ENCODE peak calls at places on chromosomes 5 and 9, in six cellular contexts. One of them, this sample, is unnamed.
A peak's percentile ranks its signal among the peaks of the same experiment; 100 is the strongest.

GRCh38 chr5:77087484-77088291 is 603 bp upstream of the ZBED3 start:
- DNase-seq in CD4-positive, CD25-positive, alpha-beta regulatory T cell: no peak
- DNase-seq in stomach: peak; percentile 66
- DNase-seq in CD8-positive, alpha-beta T cell: no peak
- DNase-seq in lower lobe of right lung: peak; percentile 78
- DNase-seq in adrenal gland: peak; percentile 29
- DNase-seq in this sample: no peak

GRCh38 chr9:2355594-2355993 is 266.0 kb upstream of the VLDLR start:
- DNase-seq in CD4-positive, CD25-positive, alpha-beta regulatory T cell: no peak
- DNase-seq in stomach: no peak
- DNase-seq in CD8-positive, alpha-beta T cell: no peak
- DNase-seq in lower lobe of right lung: no peak
- DNase-seq in adrenal gland: no peak
- DNase-seq in this sample: no peak

GRCh38 chr5:65035212-65036206 is 266.8 kb downstream of the CWC27 start:
- DNase-seq in CD4-positive, CD25-positive, alpha-beta regulatory T cell: peak; percentile 74
- DNase-seq in stomach: peak; percentile 87
- DNase-seq in CD8-positive, alpha-beta T cell: peak; percentile 62
- DNase-seq in lower lobe of right lung: peak; percentile 91
- DNase-seq in adrenal gland: peak; percentile 92
- DNase-seq in this sample: peak; percentile 89

GRCh38 chr5:139561655-139562451 is 714 bp downstream of the UBE2D2 start:
- DNase-seq in CD4-positive, CD25-positive, alpha-beta regulatory T cell: no peak
- DNase-seq in stomach: peak; percentile 42
- DNase-seq in CD8-positive, alpha-beta T cell: no peak
- DNase-seq in lower lobe of right lung: peak; percentile 68
- DNase-seq in adrenal gland: peak; percentile 40
- DNase-seq in this sample: peak; percentile 42

GRCh38 chr9:126721531-126722098 is 83.2 kb upstream of the ZBTB43 start:
- DNase-seq in CD4-positive, CD25-positive, alpha-beta regulatory T cell: no peak
- DNase-seq in stomach: no peak
- DNase-seq in CD8-positive, alpha-beta T cell: peak; percentile 24
- DNase-seq in lower lobe of right lung: no peak
- DNase-seq in adrenal gland: peak; percentile 38
- DNase-seq in this sample: peak; percentile 51

GRCh38 chr5:65262094-65262493 is 219.6 kb downstream of the ADAMTS6 start:
- DNase-seq in CD4-positive, CD25-positive, alpha-beta regulatory T cell: no peak
- DNase-seq in stomach: no peak
- DNase-seq in CD8-positive, alpha-beta T cell: no peak
- DNase-seq in lower lobe of right lung: no peak
- DNase-seq in adrenal gland: peak; percentile 10
- DNase-seq in this sample: no peak

GRCh38 chr5:53785924-53786323 is 225.5 kb downstream of the NDUFS4 start:
- DNase-seq in CD4-positive, CD25-positive, alpha-beta regulatory T cell: no peak
- DNase-seq in stomach: no peak
- DNase-seq in CD8-positive, alpha-beta T cell: no peak
- DNase-seq in lower lobe of right lung: no peak
- DNase-seq in adrenal gland: no peak
- DNase-seq in this sample: no peak

GRCh38 chr9:84216151-84216550 is 124.4 kb downstream of the SLC28A3 start:
- DNase-seq in CD4-positive, CD25-positive, alpha-beta regulatory T cell: no peak
- DNase-seq in stomach: no peak
- DNase-seq in CD8-positive, alpha-beta T cell: no peak
- DNase-seq in lower lobe of right lung: no peak
- DNase-seq in adrenal gland: peak; percentile 9
- DNase-seq in this sample: no peak

GRCh38 chr9:78668148-78668825 is 371.4 kb downstream of the PSAT1 start:
- DNase-seq in CD4-positive, CD25-positive, alpha-beta regulatory T cell: no peak
- DNase-seq in stomach: no peak
- DNase-seq in CD8-positive, alpha-beta T cell: no peak
- DNase-seq in lower lobe of right lung: no peak
- DNase-seq in adrenal gland: no peak
- DNase-seq in this sample: no peak

GRCh38 chr5:74673011-74673790 is 11.8 kb upstream of the HEXB start:
- DNase-seq in CD4-positive, CD25-positive, alpha-beta regulatory T cell: no peak
- DNase-seq in stomach: no peak
- DNase-seq in CD8-positive, alpha-beta T cell: no peak
- DNase-seq in lower lobe of right lung: no peak
- DNase-seq in adrenal gland: peak; percentile 30
- DNase-seq in this sample: no peak

GRCh38 chr9:118674942-118675341 is 694.3 kb downstream of the BRINP1 start:
- DNase-seq in CD4-positive, CD25-positive, alpha-beta regulatory T cell: no peak
- DNase-seq in stomach: no peak
- DNase-seq in CD8-positive, alpha-beta T cell: no peak
- DNase-seq in lower lobe of right lung: no peak
- DNase-seq in adrenal gland: no peak
- DNase-seq in this sample: no peak

GRCh38 chr9:84697494-84698114 is 28.1 kb downstream of the NTRK2 start:
- DNase-seq in CD4-positive, CD25-positive, alpha-beta regulatory T cell: no peak
- DNase-seq in stomach: peak; percentile 67
- DNase-seq in CD8-positive, alpha-beta T cell: peak; percentile 1
- DNase-seq in lower lobe of right lung: peak; percentile 75
- DNase-seq in adrenal gland: peak; percentile 64
- DNase-seq in this sample: peak; percentile 81

GRCh38 chr5:67010684-67011409 is 185.8 kb downstream of the CD180 start:
- DNase-seq in CD4-positive, CD25-positive, alpha-beta regulatory T cell: no peak
- DNase-seq in stomach: no peak
- DNase-seq in CD8-positive, alpha-beta T cell: no peak
- DNase-seq in lower lobe of right lung: no peak
- DNase-seq in adrenal gland: peak; percentile 76
- DNase-seq in this sample: no peak

GRCh38 chr5:119022017-119022745 is 33.8 kb upstream of the DTWD2 start:
- DNase-seq in CD4-positive, CD25-positive, alpha-beta regulatory T cell: no peak
- DNase-seq in stomach: no peak
- DNase-seq in CD8-positive, alpha-beta T cell: no peak
- DNase-seq in lower lobe of right lung: no peak
- DNase-seq in adrenal gland: no peak
- DNase-seq in this sample: no peak

GRCh38 chr9:83456226-83456625 is 82.0 kb downstream of the FRMD3 start:
- DNase-seq in CD4-positive, CD25-positive, alpha-beta regulatory T cell: no peak
- DNase-seq in stomach: no peak
- DNase-seq in CD8-positive, alpha-beta T cell: no peak
- DNase-seq in lower lobe of right lung: no peak
- DNase-seq in adrenal gland: no peak
- DNase-seq in this sample: no peak

GRCh38 chr5:172910828-172911627 is 48.2 kb upstream of the RPL26L1 start:
- DNase-seq in CD4-positive, CD25-positive, alpha-beta regulatory T cell: no peak
- DNase-seq in stomach: peak; percentile 55
- DNase-seq in CD8-positive, alpha-beta T cell: no peak
- DNase-seq in lower lobe of right lung: peak; percentile 83
- DNase-seq in adrenal gland: peak; percentile 97
- DNase-seq in this sample: peak; percentile 72

GRCh38 chr5:25006734-25007133 is 362.0 kb upstream of the CDH10 start:
- DNase-seq in CD4-positive, CD25-positive, alpha-beta regulatory T cell: no peak
- DNase-seq in stomach: no peak
- DNase-seq in CD8-positive, alpha-beta T cell: no peak
- DNase-seq in lower lobe of right lung: no peak
- DNase-seq in adrenal gland: no peak
- DNase-seq in this sample: no peak

GRCh38 chr5:76402880-76403712 is at the start of gene IQGAP2:
- DNase-seq in CD4-positive, CD25-positive, alpha-beta regulatory T cell: peak; percentile 70
- DNase-seq in stomach: peak; percentile 83
- DNase-seq in CD8-positive, alpha-beta T cell: peak; percentile 73
- DNase-seq in lower lobe of right lung: peak; percentile 83
- DNase-seq in adrenal gland: peak; percentile 82
- DNase-seq in this sample: peak; percentile 89

GRCh38 chr5:142959683-142960308 is 189.6 kb downstream of the ARHGAP26 start:
- DNase-seq in CD4-positive, CD25-positive, alpha-beta regulatory T cell: no peak
- DNase-seq in stomach: no peak
- DNase-seq in CD8-positive, alpha-beta T cell: no peak
- DNase-seq in lower lobe of right lung: no peak
- DNase-seq in adrenal gland: no peak
- DNase-seq in this sample: no peak

GRCh38 chr5:145294321-145294720 is 540.8 kb downstream of the PRELID2 start:
- DNase-seq in CD4-positive, CD25-positive, alpha-beta regulatory T cell: no peak
- DNase-seq in stomach: no peak
- DNase-seq in CD8-positive, alpha-beta T cell: no peak
- DNase-seq in lower lobe of right lung: no peak
- DNase-seq in adrenal gland: no peak
- DNase-seq in this sample: no peak

GRCh38 chr5:57684299-57684702 is 201.7 kb upstream of the ACTBL2 start:
- DNase-seq in CD4-positive, CD25-positive, alpha-beta regulatory T cell: no peak
- DNase-seq in stomach: no peak
- DNase-seq in CD8-positive, alpha-beta T cell: no peak
- DNase-seq in lower lobe of right lung: no peak
- DNase-seq in adrenal gland: no peak
- DNase-seq in this sample: no peak

DNA sequence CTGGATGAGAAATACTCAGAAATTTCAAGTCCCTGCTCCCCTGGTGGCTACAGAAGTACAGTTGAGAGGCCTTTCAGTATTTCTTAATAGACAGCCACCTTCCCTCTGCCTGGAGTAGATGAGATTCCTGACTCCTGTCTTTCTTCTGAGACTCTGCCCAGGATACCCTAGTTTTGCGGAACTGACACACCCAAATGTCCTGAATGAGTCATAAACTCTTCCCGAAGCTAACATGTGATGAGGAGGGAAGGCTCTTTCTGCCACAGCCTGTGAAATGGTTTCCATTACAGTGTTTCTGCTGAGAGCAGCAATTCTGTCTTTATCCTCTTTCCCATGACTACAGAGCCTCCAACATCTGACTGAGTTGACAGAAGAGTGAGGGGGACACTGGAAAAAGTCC is 52.7 kb upstream of the TNC start:
- DNase-seq in CD4-positive, CD25-positive, alpha-beta regulatory T cell: no peak
- DNase-seq in stomach: no peak
- DNase-seq in CD8-positive, alpha-beta T cell: no peak
- DNase-seq in lower lobe of right lung: no peak
- DNase-seq in adrenal gland: no peak
- DNase-seq in this sample: no peak
- H3K27ac ChIP-seq in CD4-positive, CD25-positive, alpha-beta regulatory T cell: no peak overlapping the region
- H3K27ac ChIP-seq in stomach: no peak overlapping the region
- H3K27ac ChIP-seq in CD8-positive, alpha-beta T cell: no peak overlapping the region
- H3K27ac ChIP-seq in lower lobe of right lung: no peak overlapping the region
- H3K27ac ChIP-seq in adrenal gland: no peak overlapping the region
- H3K27ac ChIP-seq in this sample: no peak overlapping the region

DNA sequence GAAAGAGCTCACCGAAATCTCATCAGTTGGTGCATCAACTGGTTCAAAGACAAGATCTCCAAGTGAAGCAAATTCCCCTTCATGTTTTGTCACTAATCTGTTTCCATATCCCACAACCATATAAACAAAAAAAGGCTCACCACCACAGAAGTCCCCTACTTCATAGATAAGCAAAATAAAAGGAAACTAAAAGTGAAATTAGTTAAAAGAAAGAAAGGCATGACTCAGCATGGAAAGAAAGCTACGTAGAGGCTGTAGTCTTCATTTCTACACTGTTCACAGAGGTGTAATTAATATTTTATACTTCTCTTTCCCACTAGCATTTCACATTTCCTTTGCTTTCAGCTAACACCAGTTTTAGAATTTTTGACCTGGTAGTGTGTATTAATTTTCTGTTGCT is 208.0 kb downstream of the CYLC2 start:
- DNase-seq in CD4-positive, CD25-positive, alpha-beta regulatory T cell: no peak
- DNase-seq in stomach: no peak
- DNase-seq in CD8-positive, alpha-beta T cell: no peak
- DNase-seq in lower lobe of right lung: no peak
- DNase-seq in adrenal gland: no peak
- DNase-seq in this sample: no peak
- H3K9me3 ChIP-seq in CD4-positive, CD25-positive, alpha-beta regulatory T cell: no peaks in the 10 kb centered on the region
- H3K9me3 ChIP-seq in stomach: no peaks in the 10 kb centered on the region
- H3K9me3 ChIP-seq in CD8-positive, alpha-beta T cell: no peaks in the 10 kb centered on the region
- H3K9me3 ChIP-seq in lower lobe of right lung: no peaks in the 10 kb centered on the region
- H3K9me3 ChIP-seq in adrenal gland: no peaks in the 10 kb centered on the region
- H3K9me3 ChIP-seq in this sample: no peaks in the 10 kb centered on the region

GRCh38 chr5:116785101-116785500 is 210.5 kb upstream of the SEMA6A start:
- DNase-seq in CD4-positive, CD25-positive, alpha-beta regulatory T cell: no peak
- DNase-seq in stomach: no peak
- DNase-seq in CD8-positive, alpha-beta T cell: no peak
- DNase-seq in lower lobe of right lung: no peak
- DNase-seq in adrenal gland: no peak
- DNase-seq in this sample: no peak

GRCh38 chr5:116778015-116778414 is 203.4 kb upstream of the SEMA6A start:
- DNase-seq in CD4-positive, CD25-positive, alpha-beta regulatory T cell: no peak
- DNase-seq in stomach: no peak
- DNase-seq in CD8-positive, alpha-beta T cell: no peak
- DNase-seq in lower lobe of right lung: no peak
- DNase-seq in adrenal gland: no peak
- DNase-seq in this sample: no peak

GRCh38 chr5:116778611-116779010 is 204.0 kb upstream of the SEMA6A start:
- DNase-seq in CD4-positive, CD25-positive, alpha-beta regulatory T cell: no peak
- DNase-seq in stomach: no peak
- DNase-seq in CD8-positive, alpha-beta T cell: no peak
- DNase-seq in lower lobe of right lung: no peak
- DNase-seq in adrenal gland: no peak
- DNase-seq in this sample: no peak

GRCh38 chr5:116773926-116774325 is 199.3 kb upstream of the SEMA6A start:
- DNase-seq in CD4-positive, CD25-positive, alpha-beta regulatory T cell: no peak
- DNase-seq in stomach: no peak
- DNase-seq in CD8-positive, alpha-beta T cell: no peak
- DNase-seq in lower lobe of right lung: no peak
- DNase-seq in adrenal gland: no peak
- DNase-seq in this sample: no peak

DNA sequence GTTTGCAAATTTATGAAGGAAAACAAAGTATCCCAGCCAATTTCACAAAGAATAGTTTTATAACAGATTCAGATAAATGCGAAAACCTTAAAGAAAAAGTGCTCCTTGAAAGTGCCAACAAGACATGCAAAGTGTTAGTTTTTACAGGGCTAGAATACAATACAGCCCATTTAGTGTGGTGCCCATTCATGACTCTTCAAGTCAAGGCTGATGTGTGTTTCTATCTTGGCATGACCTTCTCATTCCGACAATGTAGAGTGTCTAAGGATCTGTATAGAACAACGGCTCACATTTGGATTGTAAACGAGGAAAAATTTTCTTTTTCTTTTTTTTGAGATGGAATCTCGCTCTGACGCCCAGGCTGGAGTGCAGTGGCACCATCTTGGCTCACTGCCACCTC is 205.2 kb upstream of the SEMA6A start:
- DNase-seq in CD4-positive, CD25-positive, alpha-beta regulatory T cell: no peak
- DNase-seq in stomach: no peak
- DNase-seq in CD8-positive, alpha-beta T cell: no peak
- DNase-seq in lower lobe of right lung: no peak
- DNase-seq in adrenal gland: no peak
- DNase-seq in this sample: no peak
- H3K27ac ChIP-seq in CD4-positive, CD25-positive, alpha-beta regulatory T cell: no peak overlapping the region
- H3K27ac ChIP-seq in stomach: no peak overlapping the region
- H3K27ac ChIP-seq in CD8-positive, alpha-beta T cell: no peak overlapping the region
- H3K27ac ChIP-seq in lower lobe of right lung: no peak overlapping the region
- H3K27ac ChIP-seq in adrenal gland: no peak overlapping the region
- H3K27ac ChIP-seq in this sample: no peak overlapping the region

DNA sequence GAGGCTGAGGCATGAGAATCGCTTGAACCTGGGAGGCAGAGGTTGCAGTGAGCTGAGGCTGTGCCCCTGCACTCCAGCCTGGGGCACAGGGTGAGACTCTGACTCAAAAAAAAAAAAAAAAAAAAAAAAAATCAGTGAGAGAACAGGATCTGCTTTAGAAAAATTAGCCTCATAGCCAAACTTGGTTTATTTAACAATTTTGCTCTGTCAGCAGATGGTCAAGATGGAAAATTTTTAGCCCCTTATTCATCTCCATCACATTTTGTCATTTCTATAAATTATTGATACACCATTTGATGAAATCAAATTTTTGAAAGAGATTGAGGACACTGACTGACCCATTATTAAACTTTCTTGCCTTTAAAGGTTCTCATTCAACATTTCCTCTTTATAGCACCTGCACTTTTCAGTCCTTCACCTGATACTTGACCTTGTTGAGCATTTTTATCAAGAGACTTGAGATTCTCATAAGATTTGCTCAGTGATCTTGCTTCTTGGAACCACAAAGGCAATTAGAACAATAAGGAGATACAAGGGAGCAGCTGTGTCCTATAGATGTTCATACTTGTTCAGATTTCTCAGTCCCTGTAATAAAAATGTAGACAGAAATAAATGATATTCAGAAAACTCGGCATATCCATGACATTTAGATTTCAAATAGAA is 38.1 kb downstream of the LRRC70 start:
- DNase-seq in CD4-positive, CD25-positive, alpha-beta regulatory T cell: no peak
- DNase-seq in stomach: no peak
- DNase-seq in CD8-positive, alpha-beta T cell: no peak
- DNase-seq in lower lobe of right lung: no peak
- DNase-seq in adrenal gland: no peak
- DNase-seq in this sample: no peak
- H3K9me3 ChIP-seq in CD4-positive, CD25-positive, alpha-beta regulatory T cell: no peaks in the 10 kb centered on the region
- H3K9me3 ChIP-seq in stomach: no peaks in the 10 kb centered on the region
- H3K9me3 ChIP-seq in CD8-positive, alpha-beta T cell: no peaks in the 10 kb centered on the region
- H3K9me3 ChIP-seq in lower lobe of right lung: no peaks in the 10 kb centered on the region
- H3K9me3 ChIP-seq in adrenal gland: no peaks in the 10 kb centered on the region
- H3K9me3 ChIP-seq in this sample: no peaks in the 10 kb centered on the region